ENCODE peak calls at places on chromosomes 7 and 10, in nine cellular contexts. One of them, this sample, is unnamed.
A peak's percentile ranks its signal among the peaks of the same experiment; 100 is the strongest.

GRCh38 chr7:73549176-73549575 is 8.3 kb downstream of the BCL7B start:
- DNase-seq in uterus: no peak
- DNase-seq in GM04504: no peak
- DNase-seq in effector CD4-positive, alpha-beta T cell: no peak
- DNase-seq in activated CD4-positive, alpha-beta T cell treated with anti-CD3 and anti-CD28 coated beads for 24 hours: no peak
- DNase-seq in activated CD8-positive, alpha-beta memory T cell treated with anti-CD3 and anti-CD28 coated beads, Interleukin-2, amount 50 U/mL, for 48 hours: no peak
- DNase-seq in endodermal cell: no peak
- DNase-seq in activated effector memory CD4-positive, alpha-beta T cell treated with Interleukin-2 at 50 U/mL for 16 hours: no peak
- DNase-seq in activated T-cell treated with anti-CD3 and anti-CD28 coated beads for 1 hour: no peak
- DNase-seq in this sample: no peak

GRCh38 chr10:110916554-110917346 is 2.2 kb downstream of the BBIP1 start:
- DNase-seq in uterus: no peak
- DNase-seq in GM04504: peak; percentile 92
- DNase-seq in effector CD4-positive, alpha-beta T cell: no peak
- DNase-seq in activated CD4-positive, alpha-beta T cell treated with anti-CD3 and anti-CD28 coated beads for 24 hours: no peak
- DNase-seq in activated CD8-positive, alpha-beta memory T cell treated with anti-CD3 and anti-CD28 coated beads, Interleukin-2, amount 50 U/mL, for 48 hours: no peak
- DNase-seq in endodermal cell: no peak
- DNase-seq in activated effector memory CD4-positive, alpha-beta T cell treated with Interleukin-2 at 50 U/mL for 16 hours: no peak
- DNase-seq in activated T-cell treated with anti-CD3 and anti-CD28 coated beads for 1 hour: no peak
- DNase-seq in this sample: no peak

GRCh38 chr10:73850863-73851461 is 23.4 kb downstream of the CAMK2G start:
- DNase-seq in uterus: peak; percentile 90
- DNase-seq in GM04504: peak; percentile 90
- DNase-seq in effector CD4-positive, alpha-beta T cell: no peak
- DNase-seq in activated CD4-positive, alpha-beta T cell treated with anti-CD3 and anti-CD28 coated beads for 24 hours: no peak
- DNase-seq in activated CD8-positive, alpha-beta memory T cell treated with anti-CD3 and anti-CD28 coated beads, Interleukin-2, amount 50 U/mL, for 48 hours: no peak
- DNase-seq in endodermal cell: peak; percentile 81
- DNase-seq in activated effector memory CD4-positive, alpha-beta T cell treated with Interleukin-2 at 50 U/mL for 16 hours: no peak
- DNase-seq in activated T-cell treated with anti-CD3 and anti-CD28 coated beads for 1 hour: no peak
- DNase-seq in this sample: no peak

GRCh38 chr10:121899727-121900126 is 28.1 kb downstream of the ATE1 start:
- DNase-seq in uterus: no peak
- DNase-seq in GM04504: no peak
- DNase-seq in effector CD4-positive, alpha-beta T cell: no peak
- DNase-seq in activated CD4-positive, alpha-beta T cell treated with anti-CD3 and anti-CD28 coated beads for 24 hours: no peak
- DNase-seq in activated CD8-positive, alpha-beta memory T cell treated with anti-CD3 and anti-CD28 coated beads, Interleukin-2, amount 50 U/mL, for 48 hours: no peak
- DNase-seq in endodermal cell: no peak
- DNase-seq in activated effector memory CD4-positive, alpha-beta T cell treated with Interleukin-2 at 50 U/mL for 16 hours: no peak
- DNase-seq in activated T-cell treated with anti-CD3 and anti-CD28 coated beads for 1 hour: no peak
- DNase-seq in this sample: no peak

GRCh38 chr7:43652364-43652763 is 69.5 kb downstream of the STK17A start:
- DNase-seq in uterus: no peak
- DNase-seq in GM04504: no peak
- DNase-seq in effector CD4-positive, alpha-beta T cell: no peak
- DNase-seq in activated CD4-positive, alpha-beta T cell treated with anti-CD3 and anti-CD28 coated beads for 24 hours: no peak
- DNase-seq in activated CD8-positive, alpha-beta memory T cell treated with anti-CD3 and anti-CD28 coated beads, Interleukin-2, amount 50 U/mL, for 48 hours: no peak
- DNase-seq in endodermal cell: no peak
- DNase-seq in activated effector memory CD4-positive, alpha-beta T cell treated with Interleukin-2 at 50 U/mL for 16 hours: no peak
- DNase-seq in activated T-cell treated with anti-CD3 and anti-CD28 coated beads for 1 hour: no peak
- DNase-seq in this sample: no peak

GRCh38 chr10:27744478-27745379 is 890 bp downstream of the MKX start:
- DNase-seq in uterus: peak; percentile 46
- DNase-seq in GM04504: no peak
- DNase-seq in effector CD4-positive, alpha-beta T cell: no peak
- DNase-seq in activated CD4-positive, alpha-beta T cell treated with anti-CD3 and anti-CD28 coated beads for 24 hours: no peak
- DNase-seq in activated CD8-positive, alpha-beta memory T cell treated with anti-CD3 and anti-CD28 coated beads, Interleukin-2, amount 50 U/mL, for 48 hours: peak; percentile 68
- DNase-seq in endodermal cell: no peak
- DNase-seq in activated effector memory CD4-positive, alpha-beta T cell treated with Interleukin-2 at 50 U/mL for 16 hours: no peak
- DNase-seq in activated T-cell treated with anti-CD3 and anti-CD28 coated beads for 1 hour: no peak
- DNase-seq in this sample: no peak

GRCh38 chr7:79787623-79788022 is 334.2 kb upstream of the MAGI2 start:
- DNase-seq in uterus: no peak
- DNase-seq in GM04504: no peak
- DNase-seq in effector CD4-positive, alpha-beta T cell: no peak
- DNase-seq in activated CD4-positive, alpha-beta T cell treated with anti-CD3 and anti-CD28 coated beads for 24 hours: no peak
- DNase-seq in activated CD8-positive, alpha-beta memory T cell treated with anti-CD3 and anti-CD28 coated beads, Interleukin-2, amount 50 U/mL, for 48 hours: no peak
- DNase-seq in endodermal cell: no peak
- DNase-seq in activated effector memory CD4-positive, alpha-beta T cell treated with Interleukin-2 at 50 U/mL for 16 hours: no peak
- DNase-seq in activated T-cell treated with anti-CD3 and anti-CD28 coated beads for 1 hour: no peak
- DNase-seq in this sample: no peak

GRCh38 chr7:20220824-20221547 is 3.8 kb upstream of the MACC1 start:
- DNase-seq in uterus: no peak
- DNase-seq in GM04504: peak; percentile 94
- DNase-seq in effector CD4-positive, alpha-beta T cell: no peak
- DNase-seq in activated CD4-positive, alpha-beta T cell treated with anti-CD3 and anti-CD28 coated beads for 24 hours: no peak
- DNase-seq in activated CD8-positive, alpha-beta memory T cell treated with anti-CD3 and anti-CD28 coated beads, Interleukin-2, amount 50 U/mL, for 48 hours: no peak
- DNase-seq in endodermal cell: no peak
- DNase-seq in activated effector memory CD4-positive, alpha-beta T cell treated with Interleukin-2 at 50 U/mL for 16 hours: no peak
- DNase-seq in activated T-cell treated with anti-CD3 and anti-CD28 coated beads for 1 hour: no peak
- DNase-seq in this sample: peak; percentile 86

GRCh38 chr7:129949292-129950133 is 3.2 kb downstream of the UBE2H start:
- DNase-seq in uterus: no peak
- DNase-seq in GM04504: peak; percentile 58
- DNase-seq in effector CD4-positive, alpha-beta T cell: no peak
- DNase-seq in activated CD4-positive, alpha-beta T cell treated with anti-CD3 and anti-CD28 coated beads for 24 hours: peak; percentile 7
- DNase-seq in activated CD8-positive, alpha-beta memory T cell treated with anti-CD3 and anti-CD28 coated beads, Interleukin-2, amount 50 U/mL, for 48 hours: no peak
- DNase-seq in endodermal cell: peak; percentile 82
- DNase-seq in activated effector memory CD4-positive, alpha-beta T cell treated with Interleukin-2 at 50 U/mL for 16 hours: no peak
- DNase-seq in activated T-cell treated with anti-CD3 and anti-CD28 coated beads for 1 hour: no peak
- DNase-seq in this sample: peak; percentile 76

GRCh38 chr10:24968349-24968748 is 15.9 kb upstream of the PRTFDC1 start:
- DNase-seq in uterus: no peak
- DNase-seq in GM04504: no peak
- DNase-seq in effector CD4-positive, alpha-beta T cell: no peak
- DNase-seq in activated CD4-positive, alpha-beta T cell treated with anti-CD3 and anti-CD28 coated beads for 24 hours: no peak
- DNase-seq in activated CD8-positive, alpha-beta memory T cell treated with anti-CD3 and anti-CD28 coated beads, Interleukin-2, amount 50 U/mL, for 48 hours: no peak
- DNase-seq in endodermal cell: no peak
- DNase-seq in activated effector memory CD4-positive, alpha-beta T cell treated with Interleukin-2 at 50 U/mL for 16 hours: no peak
- DNase-seq in activated T-cell treated with anti-CD3 and anti-CD28 coated beads for 1 hour: no peak
- DNase-seq in this sample: no peak

GRCh38 chr7:22985436-22985835 is 28.5 kb downstream of the HYCC1 start:
- DNase-seq in uterus: no peak
- DNase-seq in GM04504: no peak
- DNase-seq in effector CD4-positive, alpha-beta T cell: no peak
- DNase-seq in activated CD4-positive, alpha-beta T cell treated with anti-CD3 and anti-CD28 coated beads for 24 hours: no peak
- DNase-seq in activated CD8-positive, alpha-beta memory T cell treated with anti-CD3 and anti-CD28 coated beads, Interleukin-2, amount 50 U/mL, for 48 hours: no peak
- DNase-seq in endodermal cell: no peak
- DNase-seq in activated effector memory CD4-positive, alpha-beta T cell treated with Interleukin-2 at 50 U/mL for 16 hours: no peak
- DNase-seq in activated T-cell treated with anti-CD3 and anti-CD28 coated beads for 1 hour: no peak
- DNase-seq in this sample: no peak

GRCh38 chr7:142873281-142873784 is 12.2 kb downstream of the TRPV6 start:
- DNase-seq in uterus: no peak
- DNase-seq in GM04504: no peak
- DNase-seq in effector CD4-positive, alpha-beta T cell: no peak
- DNase-seq in activated CD4-positive, alpha-beta T cell treated with anti-CD3 and anti-CD28 coated beads for 24 hours: peak; percentile 20
- DNase-seq in activated CD8-positive, alpha-beta memory T cell treated with anti-CD3 and anti-CD28 coated beads, Interleukin-2, amount 50 U/mL, for 48 hours: peak; percentile 75
- DNase-seq in endodermal cell: peak; percentile 89
- DNase-seq in activated effector memory CD4-positive, alpha-beta T cell treated with Interleukin-2 at 50 U/mL for 16 hours: no peak
- DNase-seq in activated T-cell treated with anti-CD3 and anti-CD28 coated beads for 1 hour: no peak
- DNase-seq in this sample: peak; percentile 47

GRCh38 chr7:99194301-99194700 is 13.6 kb downstream of the KPNA7 start:
- DNase-seq in uterus: no peak
- DNase-seq in GM04504: no peak
- DNase-seq in effector CD4-positive, alpha-beta T cell: no peak
- DNase-seq in activated CD4-positive, alpha-beta T cell treated with anti-CD3 and anti-CD28 coated beads for 24 hours: no peak
- DNase-seq in activated CD8-positive, alpha-beta memory T cell treated with anti-CD3 and anti-CD28 coated beads, Interleukin-2, amount 50 U/mL, for 48 hours: no peak
- DNase-seq in endodermal cell: no peak
- DNase-seq in activated effector memory CD4-positive, alpha-beta T cell treated with Interleukin-2 at 50 U/mL for 16 hours: no peak
- DNase-seq in activated T-cell treated with anti-CD3 and anti-CD28 coated beads for 1 hour: no peak
- DNase-seq in this sample: no peak

GRCh38 chr10:60089095-60089494 is 182.7 kb upstream of the CCDC6 start:
- DNase-seq in uterus: no peak
- DNase-seq in GM04504: no peak
- DNase-seq in effector CD4-positive, alpha-beta T cell: no peak
- DNase-seq in activated CD4-positive, alpha-beta T cell treated with anti-CD3 and anti-CD28 coated beads for 24 hours: no peak
- DNase-seq in activated CD8-positive, alpha-beta memory T cell treated with anti-CD3 and anti-CD28 coated beads, Interleukin-2, amount 50 U/mL, for 48 hours: no peak
- DNase-seq in endodermal cell: no peak
- DNase-seq in activated effector memory CD4-positive, alpha-beta T cell treated with Interleukin-2 at 50 U/mL for 16 hours: no peak
- DNase-seq in activated T-cell treated with anti-CD3 and anti-CD28 coated beads for 1 hour: no peak
- DNase-seq in this sample: peak; percentile 22

GRCh38 chr10:28533571-28534304 is 820 bp downstream of the WAC start:
- DNase-seq in uterus: peak; percentile 67
- DNase-seq in GM04504: no peak
- DNase-seq in effector CD4-positive, alpha-beta T cell: peak; percentile 64
- DNase-seq in activated CD4-positive, alpha-beta T cell treated with anti-CD3 and anti-CD28 coated beads for 24 hours: peak; percentile 46
- DNase-seq in activated CD8-positive, alpha-beta memory T cell treated with anti-CD3 and anti-CD28 coated beads, Interleukin-2, amount 50 U/mL, for 48 hours: peak; percentile 82
- DNase-seq in endodermal cell: peak; percentile 82
- DNase-seq in activated effector memory CD4-positive, alpha-beta T cell treated with Interleukin-2 at 50 U/mL for 16 hours: peak; percentile 56
- DNase-seq in activated T-cell treated with anti-CD3 and anti-CD28 coated beads for 1 hour: peak; percentile 54
- DNase-seq in this sample: no peak

GRCh38 chr7:28299556-28299955 is 112.8 kb upstream of the CREB5 start:
- DNase-seq in uterus: no peak
- DNase-seq in GM04504: no peak
- DNase-seq in effector CD4-positive, alpha-beta T cell: no peak
- DNase-seq in activated CD4-positive, alpha-beta T cell treated with anti-CD3 and anti-CD28 coated beads for 24 hours: no peak
- DNase-seq in activated CD8-positive, alpha-beta memory T cell treated with anti-CD3 and anti-CD28 coated beads, Interleukin-2, amount 50 U/mL, for 48 hours: no peak
- DNase-seq in endodermal cell: no peak
- DNase-seq in activated effector memory CD4-positive, alpha-beta T cell treated with Interleukin-2 at 50 U/mL for 16 hours: no peak
- DNase-seq in activated T-cell treated with anti-CD3 and anti-CD28 coated beads for 1 hour: no peak
- DNase-seq in this sample: no peak

GRCh38 chr10:33661580-33662269 is 327.3 kb upstream of the NRP1 start:
- DNase-seq in uterus: peak; percentile 23
- DNase-seq in GM04504: peak; percentile 88
- DNase-seq in effector CD4-positive, alpha-beta T cell: no peak
- DNase-seq in activated CD4-positive, alpha-beta T cell treated with anti-CD3 and anti-CD28 coated beads for 24 hours: no peak
- DNase-seq in activated CD8-positive, alpha-beta memory T cell treated with anti-CD3 and anti-CD28 coated beads, Interleukin-2, amount 50 U/mL, for 48 hours: no peak
- DNase-seq in endodermal cell: no peak
- DNase-seq in activated effector memory CD4-positive, alpha-beta T cell treated with Interleukin-2 at 50 U/mL for 16 hours: no peak
- DNase-seq in activated T-cell treated with anti-CD3 and anti-CD28 coated beads for 1 hour: no peak
- DNase-seq in this sample: peak; percentile 93

GRCh38 chr7:2698581-2699288 is 10.7 kb downstream of the AMZ1 start:
- DNase-seq in uterus: no peak
- DNase-seq in GM04504: no peak
- DNase-seq in effector CD4-positive, alpha-beta T cell: peak; percentile 37
- DNase-seq in activated CD4-positive, alpha-beta T cell treated with anti-CD3 and anti-CD28 coated beads for 24 hours: no peak
- DNase-seq in activated CD8-positive, alpha-beta memory T cell treated with anti-CD3 and anti-CD28 coated beads, Interleukin-2, amount 50 U/mL, for 48 hours: peak; percentile 78
- DNase-seq in endodermal cell: peak; percentile 41
- DNase-seq in activated effector memory CD4-positive, alpha-beta T cell treated with Interleukin-2 at 50 U/mL for 16 hours: peak; percentile 71
- DNase-seq in activated T-cell treated with anti-CD3 and anti-CD28 coated beads for 1 hour: peak; percentile 42
- DNase-seq in this sample: no peak

GRCh38 chr7:55133630-55134392 is 115.0 kb downstream of the EGFR start:
- DNase-seq in uterus: no peak
- DNase-seq in GM04504: peak; percentile 96
- DNase-seq in effector CD4-positive, alpha-beta T cell: no peak
- DNase-seq in activated CD4-positive, alpha-beta T cell treated with anti-CD3 and anti-CD28 coated beads for 24 hours: no peak
- DNase-seq in activated CD8-positive, alpha-beta memory T cell treated with anti-CD3 and anti-CD28 coated beads, Interleukin-2, amount 50 U/mL, for 48 hours: no peak
- DNase-seq in endodermal cell: no peak
- DNase-seq in activated effector memory CD4-positive, alpha-beta T cell treated with Interleukin-2 at 50 U/mL for 16 hours: no peak
- DNase-seq in activated T-cell treated with anti-CD3 and anti-CD28 coated beads for 1 hour: no peak
- DNase-seq in this sample: peak; percentile 99